ENCODE peak calls at places on chromosomes 7 and 10, in eight cellular contexts. F, Z, K, C, H, W, Y and S are unnamed samples. For H3K27me3, the result is how much of the 10 kb centered on the place peaks cover.

GRCh38 chr10:43574035-43574892 is at the start of gene ZNF239:
- DNase-seq in F (peak), Z (peak), K (peak), C (no peak), H (peak), W (peak), Y (peak), S (peak)

GRCh38 chr7:124452176-124452575 is 313.4 kb downstream of the GPR37 start:
- DNase-seq in F (no peak), Z (no peak), K (no peak), C (no peak), H (no peak), W (no peak), Y (no peak), S (no peak)

GRCh38 chr7:156614434-156615264 is 25.9 kb upstream of the RNF32 start:
- DNase-seq in F (no peak), Z (no peak), K (no peak), C (no peak), H (no peak), W (no peak), Y (no peak), S (no peak)

GRCh38 chr10:20624642-20625041 is 272.5 kb downstream of the NEBL start:
- DNase-seq in F (no peak), Z (no peak), K (no peak), C (no peak), H (peak), W (peak), Y (no peak), S (no peak)

GRCh38 chr7:33712020-33712414 is 193.3 kb upstream of the BMPER start:
- DNase-seq in F (no peak), Z (no peak), K (no peak), C (no peak), H (no peak), W (no peak), Y (no peak), S (no peak)

GRCh38 chr7:28166982-28167715 is 13.4 kb downstream of the JAZF1 start:
- DNase-seq in F (no peak), Z (no peak), K (no peak), C (no peak), H (no peak), W (no peak), Y (no peak), S (no peak)

GRCh38 chr10:74835963-74836362 is 9.6 kb downstream of the KAT6B start:
- DNase-seq in F (no peak), Z (no peak), K (no peak), C (no peak), H (no peak), W (no peak), Y (no peak), S (no peak)

GRCh38 chr7:70833726-70834125 is 298.2 kb upstream of the GALNT17 start:
- DNase-seq in F (peak), Z (no peak), K (no peak), C (no peak), H (no peak), W (no peak), Y (peak), S (peak)

GRCh38 chr10:91493313-91493712 is 83.2 kb downstream of the HECTD2 start:
- DNase-seq in F (no peak), Z (no peak), K (no peak), C (no peak), H (no peak), W (no peak), Y (no peak), S (no peak)

GRCh38 chr10:97543025-97543546 is 29.5 kb upstream of the ANKRD2 start:
- DNase-seq in F (peak), Z (no peak), K (no peak), C (peak), H (peak), W (peak), Y (peak), S (peak)

GRCh38 chr10:71349401-71349800 is 30.3 kb downstream of the SLC29A3 start:
- DNase-seq in F (no peak), Z (no peak), K (no peak), C (no peak), H (no peak), W (no peak), Y (peak), S (peak)

GRCh38 chr10:93150990-93151547 is 77.4 kb downstream of the CYP26A1 start:
- DNase-seq in F (no peak), Z (no peak), K (no peak), C (no peak), H (no peak), W (no peak), Y (peak), S (no peak)

GRCh38 chr10:77355844-77356243 is 281.8 kb downstream of the KCNMA1 start:
- DNase-seq in F (peak), Z (no peak), K (no peak), C (no peak), H (no peak), W (no peak), Y (peak), S (no peak)

GRCh38 chr10:61452229-61452651 is 941 bp downstream of the TMEM26 start:
- DNase-seq in F (no peak), Z (no peak), K (no peak), C (no peak), H (no peak), W (no peak), Y (no peak), S (no peak)

GRCh38 chr10:12351889-12352288 is 2.5 kb downstream of the CAMK1D start:
- DNase-seq in F (no peak), Z (no peak), K (no peak), C (no peak), H (no peak), W (no peak), Y (no peak), S (no peak)

GRCh38 chr10:127000598-127000997 is 95.4 kb downstream of the DOCK1 start:
- DNase-seq in F (no peak), Z (no peak), K (no peak), C (no peak), H (no peak), W (no peak), Y (no peak), S (no peak)

GRCh38 chr7:156606135-156606534 is 34.4 kb upstream of the RNF32 start:
- DNase-seq in F (no peak), Z (no peak), K (no peak), C (no peak), H (no peak), W (no peak), Y (no peak), S (no peak)

GRCh38 chr7:149209518-149210269 is 14.3 kb downstream of the ZNF282 start:
- DNase-seq in F (peak), Z (peak), K (peak), C (no peak), H (no peak), W (peak), Y (peak), S (no peak)

GRCh38 chr10:43453266-43453831 is 16.4 kb downstream of the ZNF487 start:
- DNase-seq in F (no peak), Z (no peak), K (no peak), C (no peak), H (no peak), W (no peak), Y (no peak), S (no peak)

GRCh38 chr7:29723599-29723998 is 82.7 kb upstream of the WIPF3 start:
- DNase-seq in F (peak), Z (no peak), K (no peak), C (no peak), H (no peak), W (no peak), Y (peak), S (no peak)

GRCh38 chr10:83089335-83089734 is 1050.0 kb upstream of the GHITM start:
- DNase-seq in F (no peak), Z (no peak), K (no peak), C (no peak), H (no peak), W (no peak), Y (no peak), S (no peak)

GRCh38 chr10:126872768-126873167 is 32.5 kb upstream of the DOCK1 start:
- DNase-seq in F (peak), Z (no peak), K (no peak), C (no peak), H (no peak), W (no peak), Y (no peak), S (no peak)

GRCh38 chr7:138538518-138538917 is 78.5 kb downstream of the TRIM24 start:
- DNase-seq in F (peak), Z (no peak), K (no peak), C (no peak), H (no peak), W (no peak), Y (no peak), S (peak)

GRCh38 chr7:144725070-144725469 is 110.8 kb downstream of the TPK1 start:
- DNase-seq in F (no peak), Z (no peak), K (no peak), C (no peak), H (no peak), W (no peak), Y (no peak), S (peak)

GRCh38 chr10:108003061-108003460 is 838.6 kb upstream of the SORCS1 start:
- DNase-seq in F (no peak), Z (no peak), K (no peak), C (no peak), H (no peak), W (no peak), Y (no peak), S (no peak)
- TF ChIP-seq CTCF in F (no peak), Z (no peak), K (no peak), C (no peak), H (no peak), W (no peak), Y (no peak), S (no peak)

GRCh38 chr10:22341936-22342222 is 3.4 kb upstream of the SPAG6 start:
- DNase-seq in F (no peak), Z (no peak), K (no peak), C (no peak), H (no peak), W (no peak), Y (no peak), S (no peak)
- H3K27me3 ChIP-seq in F (half or more), Z (under half), K (half or more), C (under half), H (under half), W (under half), Y (half or more), S (half or more)

GRCh38 chr10:131226831-131227740 is 84.4 kb downstream of the TCERG1L start:
- DNase-seq in F (no peak), Z (no peak), K (no peak), C (no peak), H (no peak), W (no peak), Y (no peak), S (no peak)
- TF ChIP-seq CTCF in F (no peak), Z (no peak), K (no peak), C (no peak), H (no peak), W (no peak), Y (no peak), S (no peak)

DNA sequence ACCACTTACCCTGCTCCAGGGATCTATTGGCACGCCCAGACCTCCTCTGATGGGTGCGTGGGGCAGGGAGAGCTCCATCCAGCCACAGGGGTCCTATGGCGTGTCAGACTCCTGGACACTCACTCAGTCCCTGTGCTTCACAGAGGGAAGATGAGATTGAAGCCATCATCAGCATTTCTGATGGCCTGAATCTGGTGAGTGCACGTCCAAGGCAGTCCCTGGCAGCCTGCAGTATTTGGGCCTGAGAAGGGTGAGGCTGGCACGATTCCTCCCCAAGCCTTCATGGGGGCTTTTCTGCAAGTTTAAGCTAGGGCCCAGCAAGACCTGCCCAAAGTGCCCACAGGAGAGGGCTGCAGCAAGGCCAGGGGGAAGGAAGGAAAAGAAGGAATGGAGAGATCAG is 3.3 kb downstream of the CDHR1 start:
- DNase-seq in F (no peak), Z (no peak), K (no peak), C (no peak), H (no peak), W (no peak), Y (no peak), S (no peak)
- H3K27me3 ChIP-seq in F (under half), Z (under half), K (under half), C (under half), H (under half), W (under half), Y (half or more), S (under half)